ENCODE peak calls at places on chromosomes 2 and 18, in four cellular contexts. S is K562, W is GM12891, Q is GM12878. H is an unnamed sample.

GRCh38 chr2:159710601-159711180 is 1.6 kb upstream of the MARCHF7 start:
- DNase-seq in S (peak; percentile 21), W (no peak), Q (no peak), H (no peak)

GRCh38 chr18:13437801-13438506 is 219.4 kb downstream of the LDLRAD4 start:
- DNase-seq in S (no peak), W (no peak), Q (no peak), H (no peak)

GRCh38 chr18:2715990-2716389 is 60.5 kb downstream of the SMCHD1 start:
- DNase-seq in S (no peak), W (no peak), Q (no peak), H (no peak)

GRCh38 chr18:67104700-67105284 is 411.7 kb downstream of the DSEL start:
- DNase-seq in S (peak; percentile 2), W (no peak), Q (no peak), H (peak; percentile 68)

GRCh38 chr18:79570266-79571201 is 109.1 kb upstream of the CTDP1 start:
- DNase-seq in S (no peak), W (no peak), Q (no peak), H (peak; percentile 76)

GRCh38 chr2:176067587-176068002 is 16.2 kb downstream of the EVX2 start:
- DNase-seq in S (no peak), W (no peak), Q (no peak), H (no peak)

GRCh38 chr2:148954536-148954935 is 79.5 kb downstream of the KIF5C start:
- DNase-seq in S (no peak), W (no peak), Q (no peak), H (no peak)

GRCh38 chr2:143133783-143134182 is 4.6 kb downstream of the ARHGAP15 start:
- DNase-seq in S (no peak), W (no peak), Q (no peak), H (no peak)

GRCh38 chr2:54577944-54578667 is 122.0 kb downstream of the SPTBN1 start:
- DNase-seq in S (no peak), W (no peak), Q (no peak), H (no peak)

GRCh38 chr2:88003074-88003755 is 13.1 kb downstream of the RNU2-63P start:
- DNase-seq in S (no peak), W (no peak), Q (no peak), H (no peak)

GRCh38 chr2:174522553-174522952 is 35.7 kb upstream of the GPR155 start:
- DNase-seq in S (no peak), W (no peak), Q (no peak), H (peak; percentile 41)

GRCh38 chr18:46213295-46213694 is 109.1 kb downstream of the HAUS1 start:
- DNase-seq in S (peak; percentile 20), W (no peak), Q (no peak), H (no peak)

GRCh38 chr18:79511271-79511670 is 115.5 kb downstream of the NFATC1 start:
- DNase-seq in S (no peak), W (no peak), Q (no peak), H (no peak)

GRCh38 chr2:42742740-42743666 is 20.9 kb downstream of the OXER1 start:
- DNase-seq in S (no peak), W (no peak), Q (no peak), H (no peak)

GRCh38 chr2:106845716-106846115 is 40.3 kb downstream of the ST6GAL2 start:
- DNase-seq in S (no peak), W (no peak), Q (no peak), H (no peak)

GRCh38 chr2:43478423-43479086 is 117.3 kb downstream of the THADA start:
- DNase-seq in S (no peak), W (no peak), Q (no peak), H (no peak)

GRCh38 chr2:61470122-61470951 is 550 bp downstream of the USP34 start:
- DNase-seq in S (peak; percentile 91), W (peak; percentile 58), Q (no peak), H (peak; percentile 71)

GRCh38 chr2:145184741-145185671 is 665.1 kb upstream of the ZEB2 start:
- DNase-seq in S (no peak), W (no peak), Q (no peak), H (peak; percentile 52)

GRCh38 chr2:198144621-198145020 is 340.2 kb downstream of the PLCL1 start:
- DNase-seq in S (no peak), W (no peak), Q (no peak), H (no peak)

GRCh38 chr2:96869281-96869823 is 528 bp downstream of the SEMA4C start:
- DNase-seq in S (peak; percentile 74), W (no peak), Q (no peak), H (no peak)

GRCh38 chr2:24717263-24717951 is 75.8 kb downstream of the PTRHD1 start:
- DNase-seq in S (no peak), W (no peak), Q (no peak), H (no peak)

GRCh38 chr2:187964742-187965141 is 326.9 kb upstream of the GULP1 start:
- DNase-seq in S (no peak), W (no peak), Q (no peak), H (no peak)

GRCh38 chr2:17791121-17791902 is 24.9 kb upstream of the MSGN1 start:
- DNase-seq in S (no peak), W (no peak), Q (no peak), H (no peak)

GRCh38 chr2:7094113-7094760 is 177.0 kb downstream of the RNF144A start:
- DNase-seq in S (no peak), W (no peak), Q (no peak), H (no peak)

GRCh38 chr2:217934321-217935131 is 68.3 kb downstream of the TNS1 start:
- DNase-seq in S (no peak), W (no peak), Q (no peak), H (peak; percentile 76)

GRCh38 chr2:105521176-105521575 is 122.3 kb upstream of the FHL2 start:
- DNase-seq in S (peak; percentile 30), W (no peak), Q (no peak), H (no peak)

GRCh38 chr18:13323186-13323585 is 104.6 kb downstream of the LDLRAD4 start:
- DNase-seq in S (no peak), W (no peak), Q (no peak), H (no peak)

GRCh38 chr2:232592687-232593407 is 40.6 kb upstream of the EFHD1 start:
- DNase-seq in S (no peak), W (no peak), Q (no peak), H (no peak)

GRCh38 chr18:8766576-8767253 is 61.4 kb downstream of the MTCL1 start:
- DNase-seq in S (no peak), W (no peak), Q (no peak), H (no peak)

GRCh38 chr2:190180313-190181065 is 118.0 kb upstream of the MSTN start:
- DNase-seq in S (peak; percentile 84), W (peak; percentile 52), Q (no peak), H (peak; percentile 18)

GRCh38 chr2:144256996-144257707 is 262.8 kb downstream of the ZEB2 start:
- DNase-seq in S (no peak), W (no peak), Q (no peak), H (no peak)

GRCh38 chr2:51795248-51795888 is 763.4 kb upstream of the NRXN1 start:
- DNase-seq in S (no peak), W (peak; percentile 6), Q (no peak), H (no peak)

GRCh38 chr2:77028032-77028600 is 494.1 kb downstream of the LRRTM4 start:
- DNase-seq in S (no peak), W (no peak), Q (no peak), H (no peak)

GRCh38 chr2:43406643-43407042 is 180.2 kb upstream of the ZFP36L2 start:
- DNase-seq in S (no peak), W (no peak), Q (no peak), H (no peak)

GRCh38 chr2:32128636-32129035 is 37.0 kb upstream of the SLC30A6 start:
- DNase-seq in S (no peak), W (no peak), Q (no peak), H (no peak)

GRCh38 chr2:62826141-62826540 is 120.6 kb downstream of the EHBP1 start:
- DNase-seq in S (no peak), W (no peak), Q (no peak), H (no peak)

GRCh38 chr2:158936978-158937377 is 31.5 kb upstream of the TANC1 start:
- DNase-seq in S (no peak), W (no peak), Q (no peak), H (no peak)

GRCh38 chr2:36530178-36530982 is 67.6 kb downstream of the FEZ2 start:
- DNase-seq in S (no peak), W (no peak), Q (peak; percentile 43), H (no peak)

GRCh38 chr2:146412625-146413024 is 1432.2 kb upstream of the ACVR2A start:
- DNase-seq in S (peak; percentile 25), W (no peak), Q (no peak), H (no peak)
- TF ChIP-seq SPI1 in S (peak; percentile 62), W (no peak), Q (peak; percentile 9), H (peak; percentile 62)

DNA sequence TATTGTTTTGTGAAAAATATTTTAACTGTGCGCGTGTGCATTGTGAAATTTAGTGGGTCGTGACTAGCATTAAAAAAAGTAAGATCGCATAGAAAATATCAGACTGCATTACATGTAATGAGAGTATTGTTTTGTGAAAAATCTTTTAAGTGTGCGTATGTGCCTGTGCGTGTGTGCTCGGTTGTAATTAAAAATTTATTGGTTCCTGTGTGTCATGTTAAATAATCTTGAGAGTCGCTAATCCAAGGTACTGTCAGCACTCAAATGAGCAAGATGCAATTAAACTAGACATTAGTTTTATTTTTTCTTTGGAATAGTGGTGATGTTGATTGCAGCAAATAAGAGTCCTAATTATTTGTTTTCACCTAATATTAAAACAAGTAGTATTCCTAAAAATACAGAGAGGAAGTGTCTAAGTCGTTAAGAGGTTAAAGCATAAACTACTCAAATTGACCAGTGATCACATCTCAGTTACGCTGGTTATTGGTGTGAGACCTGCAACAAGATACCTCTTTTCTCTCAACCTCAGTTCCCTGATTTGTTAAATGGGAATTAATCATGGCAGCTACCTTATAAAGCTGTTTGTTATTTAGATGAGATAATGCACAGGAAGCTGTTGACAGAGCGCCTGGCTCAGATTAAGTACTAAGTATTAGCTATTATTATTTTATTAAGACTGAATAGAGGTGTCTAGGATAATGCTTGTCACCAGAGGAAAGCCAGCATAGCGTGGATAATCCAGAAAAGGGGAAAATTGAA is 1.9 kb downstream of the ZDBF2 start:
- DNase-seq in S (no peak), W (no peak), Q (no peak), H (no peak)
- TF ChIP-seq SPI1 in S (no peak), W (no peak), Q (no peak), H (no peak)

GRCh38 chr2:64402876-64403275 is 51.1 kb upstream of the LGALSL start:
- DNase-seq in S (peak; percentile 22), W (no peak), Q (no peak), H (no peak)
- TF ChIP-seq SPI1 in S (no peak), W (no peak), Q (no peak), H (no peak)

GRCh38 chr2:240840435-240841060 is 20.5 kb upstream of the KIF1A start:
- DNase-seq in S (peak; percentile 62), W (no peak), Q (no peak), H (peak; percentile 28)
- TF ChIP-seq SPI1 in S (no peak), W (no peak), Q (no peak), H (no peak)

DNA sequence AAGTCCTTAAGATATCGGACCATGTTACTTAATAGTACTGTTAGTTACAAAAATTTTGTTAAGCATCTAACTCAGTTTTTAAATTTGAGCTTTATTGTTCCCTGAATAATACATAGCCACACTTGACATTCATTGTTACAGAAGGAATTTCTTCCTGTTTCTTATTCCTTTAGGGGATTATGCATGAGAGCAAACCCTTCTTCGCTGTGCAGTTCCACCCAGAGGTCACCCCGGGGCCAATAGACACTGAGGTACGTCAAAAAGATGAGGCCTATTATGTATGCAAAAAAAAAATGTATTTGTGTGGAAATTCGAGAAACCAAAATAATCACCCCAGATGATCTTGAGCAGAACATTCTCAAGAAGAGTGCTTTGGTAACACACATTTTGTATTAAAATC is 36.3 kb downstream of the CPS1 start:
- DNase-seq in S (no peak), W (no peak), Q (no peak), H (no peak)
- TF ChIP-seq SPI1 in S (no peak), W (no peak), Q (no peak), H (no peak)